ENCODE peak calls at places on chromosomes 11 and 22, in nine cellular contexts. U is naive thymus-derived CD4-positive, alpha-beta T cell; A is SJSA1; O is Karpas-422; F is CD4-positive, alpha-beta T cell; R is adipocyte; M is stomach; S is right cardiac atrium; V is Panc1. T is an unnamed sample.

GRCh38 chr11:762421-763072 is 14.7 kb downstream of the GATD1 start:
- DNase-seq in M (peak; percentile 47), S (peak; percentile 64), U (no peak), A (peak; percentile 65), V (no peak), R (peak; percentile 70), F (peak; percentile 34), O (peak; percentile 72), T (no peak)

GRCh38 chr11:2175659-2176058 is 4.0 kb upstream of the TH start:
- DNase-seq in U (no peak), A (peak; percentile 73), R (peak; percentile 12), O (no peak), M (no peak), F (no peak), S (no peak), V (no peak), T (no peak)

GRCh38 chr22:37610480-37611148 is 2.0 kb downstream of the GGA1 start:
- DNase-seq in O (no peak), V (no peak), F (no peak), R (no peak), A (no peak), S (no peak), U (no peak), M (no peak), T (no peak)

GRCh38 chr11:67303132-67303988 is at the start of gene SSH3:
- DNase-seq in R (peak; percentile 81), V (no peak), S (peak; percentile 92), F (peak; percentile 53), U (peak; percentile 40), O (no peak), A (no peak), M (peak; percentile 91), T (peak; percentile 50)

GRCh38 chr11:118265954-118266353 is 1.9 kb upstream of the MPZL2 start:
- DNase-seq in V (no peak), U (no peak), F (no peak), M (peak; percentile 87), O (no peak), A (no peak), S (peak; percentile 60), R (no peak), T (no peak)

GRCh38 chr11:80627364-80627763 is 1186.5 kb upstream of the TENM4 start:
- DNase-seq in U (no peak), A (no peak), M (no peak), R (no peak), O (no peak), F (no peak), S (no peak), V (no peak), T (no peak)

GRCh38 chr11:18397921-18398320 is 3.6 kb downstream of the LDHA start:
- DNase-seq in M (no peak), S (no peak), F (no peak), V (no peak), A (no peak), O (peak; percentile 36), R (no peak), U (no peak), T (no peak)

GRCh38 chr11:61928606-61929005 is 11.2 kb upstream of the RAB3IL1 start:
- DNase-seq in M (no peak), U (no peak), O (no peak), F (no peak), A (no peak), R (peak; percentile 51), V (no peak), S (no peak), T (no peak)

GRCh38 chr11:27315816-27316215 is 47.2 kb downstream of the CCDC34 start:
- DNase-seq in A (no peak), F (no peak), M (no peak), S (no peak), O (no peak), U (no peak), R (peak; percentile 46), V (no peak), T (no peak)

GRCh38 chr11:72814831-72815618 is 814 bp downstream of the ATG16L2 start:
- DNase-seq in F (no peak), O (peak; percentile 91), V (no peak), M (no peak), A (peak; percentile 64), R (peak; percentile 70), S (no peak), U (peak; percentile 53), T (no peak)

GRCh38 chr11:12211331-12212065 is 101.1 kb downstream of the MICAL2 start:
- DNase-seq in F (no peak), O (no peak), S (no peak), V (no peak), U (no peak), R (no peak), M (no peak), A (no peak), T (no peak)

GRCh38 chr22:43628253-43628649 is 183.9 kb downstream of the EFCAB6 start:
- DNase-seq in O (no peak), U (no peak), S (peak; percentile 87), V (no peak), R (no peak), A (no peak), M (no peak), F (no peak), T (no peak)

GRCh38 chr11:77510095-77510494 is 36.2 kb upstream of the PAK1 start:
- DNase-seq in F (no peak), A (no peak), M (no peak), R (no peak), S (no peak), O (no peak), U (no peak), V (no peak), T (no peak)

GRCh38 chr11:104918113-104918824 is 20.0 kb upstream of the CASP12 start:
- DNase-seq in S (no peak), U (no peak), A (no peak), O (no peak), M (no peak), V (peak; percentile 7), F (no peak), R (peak; percentile 87), T (no peak)

GRCh38 chr22:20192972-20193760 is 42.3 kb upstream of the CCDC188 start:
- DNase-seq in U (no peak), S (no peak), M (no peak), V (no peak), O (no peak), R (no peak), F (no peak), A (no peak), T (no peak)

GRCh38 chr22:41557401-41558240 is 3.2 kb upstream of the CSDC2 start:
- DNase-seq in M (peak; percentile 78), V (no peak), S (peak; percentile 94), R (peak; percentile 89), O (no peak), A (peak; percentile 79), F (no peak), U (no peak), T (no peak)

GRCh38 chr11:104538313-104538712 is 359.9 kb downstream of the CASP12 start:
- DNase-seq in O (no peak), S (no peak), M (no peak), V (no peak), F (no peak), R (no peak), U (no peak), A (no peak), T (no peak)

GRCh38 chr22:44309137-44309536 is 3.6 kb downstream of the SHISAL1 start:
- DNase-seq in O (no peak), S (peak; percentile 6), A (peak; percentile 91), U (no peak), R (peak; percentile 87), M (no peak), V (peak; percentile 22), F (no peak), T (no peak)

GRCh38 chr11:122756417-122756816 is 81.9 kb upstream of the CRTAM start:
- DNase-seq in F (peak; percentile 54), A (no peak), U (peak; percentile 47), S (no peak), V (no peak), R (no peak), M (peak; percentile 34), O (peak; percentile 86), T (no peak)

GRCh38 chr22:48895831-48896765 is 931.6 kb downstream of the BRD1 start:
- DNase-seq in U (no peak), M (no peak), S (no peak), R (no peak), A (peak; percentile 25), V (no peak), F (peak; percentile 19), O (no peak), T (no peak)

GRCh38 chr11:120185678-120186407 is 25.0 kb upstream of the OAF start:
- DNase-seq in A (no peak), S (peak; percentile 66), U (no peak), O (no peak), V (no peak), M (peak; percentile 20), R (no peak), F (peak; percentile 0), T (no peak)

GRCh38 chr11:8262552-8263108 is 1.0 kb downstream of the LMO1 start:
- DNase-seq in S (peak; percentile 70), A (peak; percentile 20), R (peak; percentile 88), F (no peak), U (no peak), M (peak; percentile 43), O (no peak), V (no peak), T (no peak)

GRCh38 chr22:47595122-47595521 is 832.7 kb downstream of the TBC1D22A start:
- DNase-seq in R (no peak), U (no peak), M (peak; percentile 1), O (no peak), S (no peak), F (no peak), V (no peak), A (peak; percentile 12), T (no peak)
- H3K9me3 ChIP-seq in R (no peaks in the 10 kb centered on the region), U (no peaks in the 10 kb centered on the region), M (no peaks in the 10 kb centered on the region), O (no peaks in the 10 kb centered on the region), S (no peaks in the 10 kb centered on the region), F (no peaks in the 10 kb centered on the region), V (no peaks in the 10 kb centered on the region), A (no peaks in the 10 kb centered on the region), T (no peaks in the 10 kb centered on the region)

GRCh38 chr11:133825666-133826065 is 19.6 kb downstream of the SPATA19 start:
- DNase-seq in V (no peak), O (no peak), U (no peak), M (no peak), R (no peak), F (no peak), A (no peak), S (no peak), T (no peak)
- H3K9me3 ChIP-seq in V (no peaks in the 10 kb centered on the region), O (no peaks in the 10 kb centered on the region), U (no peaks in the 10 kb centered on the region), M (no peaks in the 10 kb centered on the region), R (no peaks in the 10 kb centered on the region), F (no peaks in the 10 kb centered on the region), A (no peaks in the 10 kb centered on the region), S (no peaks in the 10 kb centered on the region), T (no peaks in the 10 kb centered on the region)

GRCh38 chr11:60680455-60681119 is 18.8 kb upstream of the MS4A8 start:
- DNase-seq in U (no peak), O (no peak), A (no peak), F (no peak), M (no peak), S (no peak), V (no peak), R (no peak), T (no peak)

GRCh38 chr11:60679879-60680278 is 19.5 kb upstream of the MS4A8 start:
- DNase-seq in V (no peak), S (no peak), R (no peak), F (no peak), A (no peak), U (no peak), M (no peak), O (no peak), T (no peak)
- H3K9me3 ChIP-seq in V (no peaks in the 10 kb centered on the region), S (peaks cover 4% of the 10 kb centered on the region), R (peaks cover 6% of the 10 kb centered on the region), F (peaks cover 26% of the 10 kb centered on the region), A (peaks cover 15% of the 10 kb centered on the region), U (no peaks in the 10 kb centered on the region), M (peaks cover 20% of the 10 kb centered on the region), O (peaks cover 11% of the 10 kb centered on the region), T (no peaks in the 10 kb centered on the region)

GRCh38 chr22:47564651-47565050 is 802.2 kb downstream of the TBC1D22A start:
- DNase-seq in R (no peak), O (no peak), U (no peak), V (no peak), A (peak; percentile 34), F (no peak), S (no peak), M (no peak), T (no peak)
- H3K9me3 ChIP-seq in R (no peaks in the 10 kb centered on the region), O (no peaks in the 10 kb centered on the region), U (no peaks in the 10 kb centered on the region), V (no peaks in the 10 kb centered on the region), A (no peaks in the 10 kb centered on the region), F (no peaks in the 10 kb centered on the region), S (no peaks in the 10 kb centered on the region), M (no peaks in the 10 kb centered on the region), T (no peaks in the 10 kb centered on the region)

T was measured in T-helper 17 cell.